ENCODE peak calls at places on chromosomes 16 and 17, in eight cellular contexts. A is lower leg skin, M is fibroblast of pulmonary artery, W is fibroblast of the aortic adventitia, C is HL-60, J is adrenal gland, B is mesothelial cell of epicardium, V is cardiac muscle cell. L is an unnamed sample.

GRCh38 chr17:75346906-75347305 is 57.7 kb upstream of the SLC25A19 start:
- DNase-seq in J (no peak), V (no peak), W (peak; percentile 44), B (no peak), A (no peak), M (peak; percentile 29), C (peak; percentile 61), L (no peak)

GRCh38 chr16:89409161-89409711 is 81.1 kb downstream of the ANKRD11 start:
- DNase-seq in W (peak; percentile 23), V (no peak), A (no peak), M (peak; percentile 38), C (no peak), J (no peak), B (no peak), L (no peak)

GRCh38 chr16:27721548-27722265 is 171.8 kb downstream of the KATNIP start:
- DNase-seq in A (peak; percentile 79), W (peak; percentile 100), M (peak; percentile 97), J (peak; percentile 47), B (no peak), V (no peak), C (no peak), L (no peak)

GRCh38 chr17:62017496-62017895 is 47.6 kb downstream of the MED13 start:
- DNase-seq in A (no peak), M (peak; percentile 59), V (no peak), C (no peak), W (peak; percentile 40), J (no peak), B (no peak), L (no peak)

GRCh38 chr16:11914759-11915643 is 755 bp downstream of the GSPT1 start:
- DNase-seq in J (peak; percentile 57), M (peak; percentile 34), V (peak; percentile 69), B (peak; percentile 27), C (peak; percentile 26), A (peak; percentile 23), W (peak; percentile 46), L (peak; percentile 73)

GRCh38 chr17:48600244-48601098 is 4.3 kb downstream of the HOXB6 start:
- DNase-seq in A (no peak), M (no peak), J (no peak), C (no peak), B (no peak), W (no peak), V (no peak), L (no peak)

GRCh38 chr17:31371511-31372097 is 19.9 kb upstream of the RAB11FIP4 start:
- DNase-seq in A (no peak), V (no peak), J (no peak), M (peak; percentile 60), W (peak; percentile 67), B (no peak), C (no peak), L (no peak)

GRCh38 chr17:49681336-49681735 is 3.4 kb upstream of the SPOP start:
- DNase-seq in M (no peak), J (no peak), C (no peak), B (no peak), A (no peak), W (no peak), V (no peak), L (no peak)

GRCh38 chr16:27238016-27238587 is 30.5 kb downstream of the NSMCE1 start:
- DNase-seq in V (no peak), J (no peak), M (no peak), C (peak; percentile 42), W (no peak), B (no peak), A (no peak), L (peak; percentile 37)

GRCh38 chr17:17460038-17460437 is 16.8 kb upstream of the MED9 start:
- DNase-seq in A (no peak), J (no peak), B (no peak), M (no peak), W (no peak), V (no peak), C (no peak), L (no peak)

GRCh38 chr16:27749547-27749875 is 199.6 kb downstream of the KATNIP start:
- DNase-seq in V (no peak), A (no peak), J (no peak), B (no peak), C (no peak), W (no peak), M (no peak), L (no peak)

GRCh38 chr16:11138769-11139623 is 117.0 kb downstream of the SOCS1 start:
- DNase-seq in B (no peak), V (no peak), A (no peak), M (peak; percentile 66), W (peak; percentile 76), J (no peak), C (no peak), L (no peak)

GRCh38 chr16:21301895-21302291 is 23.8 kb upstream of the CRYM start:
- DNase-seq in B (no peak), V (no peak), J (no peak), A (no peak), W (peak; percentile 41), M (peak; percentile 21), C (no peak), L (no peak)

GRCh38 chr16:56947604-56947995 is 14.2 kb upstream of the CETP start:
- DNase-seq in M (no peak), C (no peak), J (no peak), B (no peak), W (no peak), V (no peak), A (no peak), L (no peak)

GRCh38 chr17:77451271-77451893 is 310.6 kb downstream of the SEC14L1 start:
- DNase-seq in J (peak; percentile 69), A (no peak), M (peak; percentile 75), C (no peak), V (peak; percentile 92), B (peak; percentile 74), W (peak; percentile 62), L (peak; percentile 78)

GRCh38 chr17:8057691-8058114 is 18.8 kb downstream of the ALOX15B start:
- DNase-seq in C (peak; percentile 76), V (peak; percentile 83), W (peak; percentile 84), B (no peak), J (peak; percentile 61), A (peak; percentile 54), M (peak; percentile 89), L (peak; percentile 79)

GRCh38 chr16:21599994-21600773 is 807 bp downstream of the METTL9 start:
- DNase-seq in W (peak; percentile 51), V (peak; percentile 57), M (peak; percentile 44), C (peak; percentile 58), A (no peak), J (peak; percentile 29), B (no peak), L (peak; percentile 22)

GRCh38 chr16:68496689-68497088 is 42.4 kb upstream of the ZFP90 start:
- DNase-seq in B (no peak), A (no peak), C (no peak), W (no peak), M (no peak), V (no peak), J (no peak), L (no peak)

GRCh38 chr17:4739122-4740024 is at the start of the genes CXCL16 and ZMYND15:
- DNase-seq in C (no peak), A (no peak), J (peak; percentile 69), W (peak; percentile 33), M (peak; percentile 20), V (peak; percentile 46), B (peak; percentile 46), L (peak; percentile 88)

GRCh38 chr16:79598341-79599181 is 2.0 kb downstream of the MAF start:
- DNase-seq in J (peak; percentile 73), V (peak; percentile 80), W (no peak), B (no peak), M (peak; percentile 23), C (no peak), A (peak; percentile 43), L (peak; percentile 34)

GRCh38 chr17:27879987-27880608 is 13.1 kb downstream of the LYRM9 start:
- DNase-seq in J (peak; percentile 83), C (peak; percentile 56), W (peak; percentile 60), B (no peak), V (peak; percentile 84), A (peak; percentile 25), M (peak; percentile 75), L (peak; percentile 88)

GRCh38 chr17:17518951-17519350 is 22.8 kb upstream of the RASD1 start:
- DNase-seq in C (no peak), J (no peak), A (no peak), W (no peak), V (no peak), M (no peak), B (no peak), L (no peak)

GRCh38 chr16:495127-495748 is 32.3 kb upstream of the CAPN15 start:
- DNase-seq in W (peak; percentile 43), V (peak; percentile 29), M (peak; percentile 66), C (peak; percentile 63), B (no peak), A (no peak), J (no peak), L (peak; percentile 78)
- TF ChIP-seq CTCF in W (peak; percentile 53), V (peak; percentile 60), M (peak; percentile 63), C (peak; percentile 26), B (no peak), A (no peak), J (no peak), L (peak; percentile 12)

DNA sequence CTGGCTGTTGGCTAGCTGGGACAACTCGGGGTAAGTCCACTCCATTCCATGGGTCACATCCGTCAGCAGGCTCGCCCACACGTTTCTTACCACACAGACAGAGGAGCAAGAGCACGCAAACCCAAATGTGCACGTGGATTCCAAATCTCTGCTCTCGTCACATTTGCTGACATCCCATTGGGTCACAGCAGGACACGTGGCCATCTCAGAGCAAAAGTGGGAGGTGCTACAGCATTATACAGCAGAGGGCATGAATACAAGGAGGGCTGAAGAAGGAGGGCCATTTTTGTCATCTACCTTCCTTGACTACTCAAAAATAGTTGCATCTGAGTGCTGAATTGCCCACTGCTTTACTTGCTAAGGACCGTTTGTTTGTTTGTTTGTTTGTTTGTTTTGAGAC is 84.7 kb downstream of the RBBP6 start:
- DNase-seq in B (no peak), M (no peak), C (no peak), V (no peak), W (no peak), J (no peak), A (no peak), L (no peak)
- TF ChIP-seq CTCF in B (no peak), M (no peak), C (no peak), V (no peak), W (no peak), J (no peak), A (no peak), L (no peak)

GRCh38 chr16:47204736-47205499 is 61.2 kb upstream of the NETO2 start:
- DNase-seq in V (no peak), A (no peak), B (no peak), J (no peak), C (no peak), M (no peak), W (no peak), L (no peak)
- TF ChIP-seq CTCF in V (no peak), A (no peak), B (no peak), J (no peak), C (no peak), M (no peak), W (no peak), L (no peak)

GRCh38 chr17:83135692-83136091 is 56.3 kb downstream of the METRNL start:
- DNase-seq in A (no peak), C (no peak), V (no peak), B (no peak), J (peak; percentile 13), M (no peak), W (no peak), L (no peak)
- TF ChIP-seq CTCF in A (no peak), C (no peak), V (no peak), B (no peak), J (no peak), M (no peak), W (no peak), L (no peak)